ENCODE peak calls at places on chromosome 13, in eight cellular contexts. E, N, L, M, U, H, J and F are unnamed samples.

GRCh38 chr13:107301724-107302374 is 733.9 kb upstream of the ARGLU1 start:
- DNase-seq in U (no peak), N (no peak), J (no peak), H (no peak), L (no peak), M (no peak), E (peak), F (no peak)

GRCh38 chr13:42049454-42049780 is 969 bp downstream of the DGKH start:
- DNase-seq in L (no peak), N (no peak), E (no peak), H (no peak), M (no peak), U (no peak), J (no peak), F (no peak)

GRCh38 chr13:34151885-34152284 is 333.9 kb downstream of the RFC3 start:
- DNase-seq in J (no peak), H (no peak), E (no peak), L (no peak), N (no peak), M (no peak), U (no peak), F (no peak)

GRCh38 chr13:42495256-42495655 is 78.7 kb upstream of the TNFSF11 start:
- DNase-seq in M (no peak), L (no peak), U (no peak), H (no peak), N (no peak), J (no peak), E (peak), F (no peak)

GRCh38 chr13:31437975-31438374 is 238.2 kb downstream of the B3GLCT start:
- DNase-seq in U (no peak), H (no peak), J (no peak), L (no peak), N (no peak), E (peak), M (no peak), F (no peak)

GRCh38 chr13:73938375-73939070 is 195.7 kb downstream of the KLF12 start:
- DNase-seq in H (no peak), M (no peak), U (peak), J (no peak), E (peak), L (peak), N (no peak), F (no peak)

GRCh38 chr13:99978781-99979452 is 2.7 kb upstream of the ZIC2 start:
- DNase-seq in L (no peak), N (peak), M (no peak), U (no peak), H (no peak), J (no peak), E (no peak), F (no peak)

GRCh38 chr13:19767966-19768365 is 14.8 kb downstream of the PSPC1 start:
- DNase-seq in N (no peak), H (no peak), U (no peak), J (no peak), L (no peak), M (no peak), E (no peak), F (no peak)

GRCh38 chr13:98792784-98793183 is 40.3 kb upstream of the SLC15A1 start:
- DNase-seq in L (no peak), M (no peak), U (no peak), N (no peak), J (no peak), H (no peak), E (no peak), F (no peak)

GRCh38 chr13:27012482-27013197 is 159.0 kb downstream of the USP12 start:
- DNase-seq in U (peak), L (no peak), J (no peak), E (peak), M (no peak), H (no peak), N (peak), F (no peak)

GRCh38 chr13:81745391-81745790 is 1404.5 kb upstream of the SPRY2 start:
- DNase-seq in M (no peak), E (no peak), N (no peak), J (no peak), U (no peak), H (no peak), L (no peak), F (no peak)

GRCh38 chr13:73069206-73069815 is 10.5 kb downstream of the KLF5 start:
- DNase-seq in U (peak), N (no peak), M (no peak), H (no peak), L (no peak), E (peak), J (no peak), F (no peak)